ENCODE peak calls at places on chromosome 2, in six cellular contexts. L is mesenchymal stem cell; E is brain microvascular endothelial cell; Q is astrocyte of the spinal cord; U is CD8-positive, alpha-beta memory T cell; S is aorta. F is an unnamed sample.

GRCh38 chr2:224171226-224171625 is 132.1 kb upstream of the SERPINE2 start:
- DNase-seq in L (no peak), E (no peak), Q (no peak), U (no peak), S (no peak), F (no peak)

GRCh38 chr2:14749869-14750268 is 117.4 kb downstream of the LRATD1 start:
- DNase-seq in L (no peak), E (no peak), Q (peak; percentile 21), U (no peak), S (no peak), F (no peak)

GRCh38 chr2:38947241-38948239 is 57.9 kb downstream of the ARHGEF33 start:
- DNase-seq in L (peak; percentile 82), E (peak; percentile 69), Q (peak; percentile 70), U (peak; percentile 23), S (peak; percentile 82), F (peak; percentile 70)

GRCh38 chr2:203594541-203594940 is 59.4 kb upstream of the RAPH1 start:
- DNase-seq in L (peak; percentile 67), E (no peak), Q (peak; percentile 31), U (no peak), S (no peak), F (no peak)

GRCh38 chr2:237214281-237214680 is 128.6 kb downstream of the COPS8 start:
- DNase-seq in L (no peak), E (no peak), Q (no peak), U (no peak), S (no peak), F (no peak)

GRCh38 chr2:42519624-42520023 is 25.8 kb upstream of the KCNG3 start:
- DNase-seq in L (no peak), E (no peak), Q (no peak), U (no peak), S (no peak), F (no peak)

GRCh38 chr2:72780483-72780882 is 45.4 kb downstream of the EXOC6B start:
- DNase-seq in L (peak; percentile 60), E (peak; percentile 53), Q (peak; percentile 50), U (no peak), S (no peak), F (no peak)

GRCh38 chr2:11434443-11434842 is 31.5 kb downstream of the E2F6 start:
- DNase-seq in L (no peak), E (no peak), Q (no peak), U (no peak), S (no peak), F (no peak)

GRCh38 chr2:238850096-238850495 is 2.2 kb downstream of the TWIST2 start:
- DNase-seq in L (no peak), E (no peak), Q (no peak), U (no peak), S (no peak), F (no peak)

GRCh38 chr2:238848566-238848940 is 668 bp downstream of the TWIST2 start:
- DNase-seq in L (no peak), E (no peak), Q (no peak), U (no peak), S (peak; percentile 76), F (no peak)

GRCh38 chr2:54308186-54308585 is 52.2 kb upstream of the TSPYL6 start:
- DNase-seq in L (no peak), E (no peak), Q (no peak), U (no peak), S (no peak), F (no peak)

GRCh38 chr2:184596819-184597411 is 1.4 kb upstream of the ZNF804A start:
- DNase-seq in L (peak; percentile 82), E (peak; percentile 38), Q (peak; percentile 73), U (no peak), S (no peak), F (peak; percentile 26)

GRCh38 chr2:4673025-4673489 is 969.7 kb downstream of the DCDC2C start:
- DNase-seq in L (no peak), E (no peak), Q (no peak), U (no peak), S (no peak), F (peak; percentile 77)

GRCh38 chr2:239190921-239191885 is 209.6 kb downstream of the HDAC4 start:
- DNase-seq in L (no peak), E (no peak), Q (no peak), U (no peak), S (peak; percentile 54), F (no peak)

GRCh38 chr2:241853651-241854341 is 4.9 kb downstream of the PDCD1 start:
- DNase-seq in L (peak; percentile 38), E (peak; percentile 43), Q (peak; percentile 28), U (no peak), S (peak; percentile 75), F (no peak)

GRCh38 chr2:181892795-181893435 is 1.4 kb downstream of the ITPRID2 start:
- DNase-seq in L (peak; percentile 40), E (no peak), Q (peak; percentile 58), U (no peak), S (no peak), F (no peak)

GRCh38 chr2:72984172-72984671 is 66.9 kb downstream of the EMX1 start:
- DNase-seq in L (no peak), E (no peak), Q (no peak), U (no peak), S (peak; percentile 67), F (no peak)

GRCh38 chr2:239269173-239269865 is 131.5 kb downstream of the HDAC4 start:
- DNase-seq in L (no peak), E (no peak), Q (no peak), U (no peak), S (peak; percentile 63), F (no peak)

GRCh38 chr2:202249521-202249850 is 11.1 kb upstream of the SUMO1 start:
- DNase-seq in L (peak; percentile 22), E (no peak), Q (no peak), U (no peak), S (no peak), F (no peak)

GRCh38 chr2:62382757-62383156 is 123.2 kb downstream of the TMEM17 start:
- DNase-seq in L (peak; percentile 25), E (peak; percentile 62), Q (no peak), U (no peak), S (no peak), F (no peak)

GRCh38 chr2:6877402-6878305 is at the start of gene RSAD2:
- DNase-seq in L (peak; percentile 58), E (peak; percentile 45), Q (peak; percentile 73), U (peak; percentile 58), S (no peak), F (peak; percentile 16)

GRCh38 chr2:31271851-31272267 is 37.9 kb downstream of the EHD3 start:
- DNase-seq in L (peak; percentile 73), E (peak; percentile 42), Q (no peak), U (no peak), S (no peak), F (no peak)

GRCh38 chr2:85619617-85620016 is 3.6 kb downstream of the USP39 start:
- DNase-seq in L (no peak), E (no peak), Q (no peak), U (no peak), S (no peak), F (no peak)

GRCh38 chr2:3435440-3435839 is 55.9 kb downstream of the TRAPPC12 start:
- DNase-seq in L (no peak), E (no peak), Q (no peak), U (no peak), S (no peak), F (no peak)

GRCh38 chr2:203656522-203657287 is 49.7 kb upstream of the CD28 start:
- DNase-seq in L (peak; percentile 25), E (no peak), Q (no peak), U (no peak), S (peak; percentile 68), F (no peak)

GRCh38 chr2:10254373-10255188 is 48.1 kb upstream of the HPCAL1 start:
- DNase-seq in L (no peak), E (no peak), Q (peak; percentile 28), U (no peak), S (peak; percentile 50), F (peak; percentile 61)

GRCh38 chr2:216635171-216635570 is 2.0 kb downstream of the IGFBP2 start:
- DNase-seq in L (peak; percentile 41), E (no peak), Q (peak; percentile 52), U (no peak), S (no peak), F (no peak)
- H3K4me3 ChIP-seq in L (no peak overlapping the region), E (peak overlapping the region; percentile 58), Q (peak overlapping the region; percentile 69), U (no peak overlapping the region), S (peak overlapping the region; percentile 99), F (peak overlapping the region; percentile 16)

DNA sequence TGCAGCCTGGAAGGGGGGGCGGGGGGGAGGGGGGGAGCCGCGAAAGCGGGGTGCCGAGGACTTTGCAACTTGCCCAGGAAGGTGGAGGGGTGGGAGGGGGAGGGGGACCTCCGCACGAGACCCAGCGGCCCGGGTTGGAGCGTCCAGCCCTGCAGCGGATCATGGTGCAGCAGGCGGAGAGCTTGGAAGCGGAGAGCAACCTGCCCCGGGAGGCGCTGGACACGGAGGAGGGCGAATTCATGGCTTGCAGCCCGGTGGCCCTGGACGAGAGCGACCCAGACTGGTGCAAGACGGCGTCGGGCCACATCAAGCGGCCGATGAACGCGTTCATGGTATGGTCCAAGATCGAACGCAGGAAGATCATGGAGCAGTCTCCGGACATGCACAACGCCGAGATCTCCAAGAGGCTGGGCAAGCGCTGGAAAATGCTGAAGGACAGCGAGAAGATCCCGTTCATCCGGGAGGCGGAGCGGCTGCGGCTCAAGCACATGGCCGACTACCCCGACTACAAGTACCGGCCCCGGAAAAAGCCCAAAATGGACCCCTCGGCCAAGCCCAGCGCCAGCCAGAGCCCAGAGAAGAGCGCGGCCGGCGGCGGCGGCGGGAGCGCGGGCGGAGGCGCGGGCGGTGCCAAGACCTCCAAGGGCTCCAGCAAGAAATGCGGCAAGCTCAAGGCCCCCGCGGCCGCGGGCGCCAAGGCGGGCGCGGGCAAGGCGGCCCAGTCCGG is 540 bp downstream of the SOX11 start:
- DNase-seq in L (peak; percentile 66), E (peak; percentile 35), Q (peak; percentile 72), U (no peak), S (no peak), F (peak; percentile 31)
- H3K4me3 ChIP-seq in L (no peak overlapping the region), E (peak overlapping the region; percentile 84), Q (peak overlapping the region; percentile 81), U (no peak overlapping the region), S (no peak overlapping the region), F (peak overlapping the region; percentile 46)

GRCh38 chr2:13193900-13194299 is 477.2 kb downstream of the TRIB2 start:
- DNase-seq in L (peak; percentile 19), E (peak; percentile 36), Q (peak; percentile 48), U (no peak), S (no peak), F (peak; percentile 34)

GRCh38 chr2:13195270-13195669 is 478.5 kb downstream of the TRIB2 start:
- DNase-seq in L (no peak), E (no peak), Q (no peak), U (no peak), S (no peak), F (no peak)

GRCh38 chr2:13193075-13193474 is 476.3 kb downstream of the TRIB2 start:
- DNase-seq in L (peak; percentile 9), E (peak; percentile 74), Q (peak; percentile 16), U (no peak), S (no peak), F (peak; percentile 30)
- H3K4me3 ChIP-seq in L (no peak overlapping the region), E (no peak overlapping the region), Q (no peak overlapping the region), U (no peak overlapping the region), S (no peak overlapping the region), F (no peak overlapping the region)

GRCh38 chr2:70391259-70391658 is 89.4 kb upstream of the FAM136A start:
- DNase-seq in L (no peak), E (no peak), Q (no peak), U (no peak), S (no peak), F (no peak)

GRCh38 chr2:70388813-70389212 is 86.9 kb upstream of the FAM136A start:
- DNase-seq in L (no peak), E (no peak), Q (no peak), U (no peak), S (no peak), F (no peak)

GRCh38 chr2:70385204-70385603 is 83.3 kb upstream of the FAM136A start:
- DNase-seq in L (no peak), E (no peak), Q (no peak), U (no peak), S (no peak), F (no peak)

GRCh38 chr2:70385966-70386595 is 84.2 kb upstream of the FAM136A start:
- DNase-seq in L (no peak), E (peak; percentile 17), Q (no peak), U (no peak), S (no peak), F (no peak)

GRCh38 chr2:70388128-70388527 is 86.3 kb upstream of the FAM136A start:
- DNase-seq in L (no peak), E (no peak), Q (no peak), U (no peak), S (no peak), F (no peak)
- H3K4me3 ChIP-seq in L (no peak overlapping the region), E (no peak overlapping the region), Q (no peak overlapping the region), U (no peak overlapping the region), S (no peak overlapping the region), F (no peak overlapping the region)

F was measured in MG63.